ENCODE peak calls at places on chromosomes 7 and 10, in six cellular contexts. J is SK-N-SH, X is AG10803, T is brain microvascular endothelial cell, Q is Peyer's patch, V is PC-3. K is an unnamed sample.

GRCh38 chr10:129772472-129773358 is 191.4 kb downstream of the EBF3 start:
- DNase-seq in J (no peak), X (no peak), T (no peak), V (no peak), Q (peak), K (no peak)

GRCh38 chr7:87231243-87231642 is 11.7 kb upstream of the TMEM243 start:
- DNase-seq in V (no peak), Q (no peak), X (no peak), J (peak), T (no peak), K (no peak)

GRCh38 chr10:35613107-35613440 is 7.9 kb downstream of the GJD4 start:
- DNase-seq in J (no peak), T (no peak), Q (no peak), X (no peak), V (no peak), K (no peak)

GRCh38 chr7:34143397-34143796 is 238.1 kb downstream of the BMPER start:
- DNase-seq in J (no peak), T (no peak), Q (no peak), V (no peak), X (peak), K (peak)

GRCh38 chr10:96685297-96685696 is 35.0 kb downstream of the PIK3AP1 start:
- DNase-seq in T (no peak), J (no peak), Q (no peak), V (no peak), X (peak), K (no peak)

GRCh38 chr7:132270517-132270916 is 305.8 kb downstream of the PLXNA4 start:
- DNase-seq in X (no peak), T (peak), V (peak), Q (no peak), J (no peak), K (peak)

GRCh38 chr7:45718464-45719330 is 144.5 kb downstream of the ADCY1 start:
- DNase-seq in X (peak), J (no peak), V (no peak), T (peak), Q (no peak), K (no peak)

GRCh38 chr10:79239930-79240713 is 107.1 kb upstream of the PPIF start:
- DNase-seq in X (no peak), V (no peak), Q (no peak), J (peak), T (no peak), K (no peak)

GRCh38 chr7:1097120-1097504 is 9.2 kb downstream of the GPER1 start:
- DNase-seq in V (no peak), J (no peak), Q (no peak), T (no peak), X (no peak), K (no peak)

GRCh38 chr7:152459724-152460251 is 24.0 kb upstream of the KMT2C start:
- DNase-seq in V (peak), J (peak), X (no peak), Q (no peak), T (no peak), K (no peak)

GRCh38 chr7:90599038-90599437 is 2.9 kb downstream of the CDK14 start:
- DNase-seq in Q (no peak), X (no peak), J (no peak), T (peak), V (no peak), K (peak)

GRCh38 chr7:21504021-21504420 is 38.8 kb upstream of the DNAH11 start:
- DNase-seq in Q (no peak), T (no peak), J (no peak), V (peak), X (no peak), K (no peak)

GRCh38 chr7:108568801-108569380 is 615 bp downstream of the THAP5 start:
- DNase-seq in J (no peak), X (no peak), V (no peak), T (no peak), Q (no peak), K (no peak)

GRCh38 chr10:78717200-78717599 is 351.6 kb upstream of the ZMIZ1 start:
- DNase-seq in J (no peak), Q (no peak), T (no peak), V (peak), X (peak), K (peak)

GRCh38 chr7:123191132-123191531 is 8.6 kb downstream of the SLC13A1 start:
- DNase-seq in V (peak), J (no peak), T (peak), X (no peak), Q (no peak), K (no peak)

DNA sequence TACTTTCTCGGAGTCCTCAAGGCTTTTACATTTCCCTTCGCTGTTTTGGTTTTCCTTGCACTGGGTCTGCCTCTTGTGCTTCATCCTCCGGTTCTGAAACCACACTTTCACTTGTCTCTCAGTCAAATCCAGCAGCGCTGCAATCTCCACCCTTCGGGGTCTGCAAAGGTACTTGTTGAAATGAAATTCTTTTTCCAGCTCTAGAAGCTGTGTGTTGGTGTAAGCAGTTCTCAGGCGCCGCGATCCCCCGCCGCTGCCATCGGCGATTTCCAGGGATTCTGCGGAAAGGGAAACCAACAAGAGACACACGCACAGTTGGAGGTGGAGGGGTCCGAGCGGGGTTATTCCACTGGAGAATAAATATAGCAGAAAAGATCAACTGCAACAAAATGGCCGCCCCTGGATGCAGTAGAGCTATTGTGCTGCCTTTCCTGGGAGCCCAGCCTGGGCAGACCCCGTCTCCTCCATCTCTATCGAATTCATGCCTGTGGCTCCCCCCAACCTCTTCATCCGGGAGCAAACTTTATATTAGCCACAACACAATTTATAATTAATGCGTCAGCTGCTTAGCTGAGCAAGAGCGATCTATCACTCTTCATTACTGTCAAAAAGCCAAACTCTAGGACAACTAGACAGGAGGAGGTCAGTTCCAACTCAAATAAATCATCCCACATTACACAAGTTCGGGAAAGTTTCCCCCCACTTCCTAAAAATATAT is 1.1 kb downstream of the HOXA2 start:
- DNase-seq in J (peak), T (no peak), Q (peak), V (no peak), X (no peak), K (no peak)
- H3K4me3 ChIP-seq in J (peak), T (peak), Q (peak), V (no peak), X (peak), K (no peak)

DNA sequence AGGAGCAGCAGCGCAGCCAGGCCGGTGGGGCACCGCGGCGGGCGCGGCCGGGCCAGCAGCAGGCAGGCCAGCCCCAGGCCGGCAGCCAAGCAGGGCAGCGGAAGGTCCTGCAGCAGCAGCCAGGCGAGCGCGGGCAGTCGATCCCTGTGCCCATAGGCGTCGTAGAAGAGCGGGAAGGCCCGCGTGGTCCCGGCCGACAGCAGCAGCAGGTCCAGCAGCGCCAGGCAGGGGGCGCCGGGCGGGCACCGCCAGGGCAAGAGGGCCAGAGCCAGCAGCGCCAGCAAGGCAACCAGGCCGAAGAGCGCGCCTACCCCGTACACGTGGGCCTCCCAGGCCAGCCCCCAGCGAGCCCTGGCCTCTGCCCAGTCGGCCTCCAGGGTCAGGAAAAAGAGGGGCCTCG is 8.4 kb upstream of the RBM28 start:
- DNase-seq in T (no peak), V (no peak), Q (no peak), X (peak), J (peak), K (peak)
- TF ChIP-seq CTCF in T (peak), V (no peak), Q (peak), X (peak), J (no peak), K (peak)

GRCh38 chr10:74827694-74828093 is 1.3 kb downstream of the KAT6B start:
- DNase-seq in X (no peak), Q (no peak), J (no peak), V (no peak), T (no peak), K (no peak)
- H3K4me3 ChIP-seq in X (peak), Q (no peak), J (peak), V (peak), T (no peak), K (peak)

DNA sequence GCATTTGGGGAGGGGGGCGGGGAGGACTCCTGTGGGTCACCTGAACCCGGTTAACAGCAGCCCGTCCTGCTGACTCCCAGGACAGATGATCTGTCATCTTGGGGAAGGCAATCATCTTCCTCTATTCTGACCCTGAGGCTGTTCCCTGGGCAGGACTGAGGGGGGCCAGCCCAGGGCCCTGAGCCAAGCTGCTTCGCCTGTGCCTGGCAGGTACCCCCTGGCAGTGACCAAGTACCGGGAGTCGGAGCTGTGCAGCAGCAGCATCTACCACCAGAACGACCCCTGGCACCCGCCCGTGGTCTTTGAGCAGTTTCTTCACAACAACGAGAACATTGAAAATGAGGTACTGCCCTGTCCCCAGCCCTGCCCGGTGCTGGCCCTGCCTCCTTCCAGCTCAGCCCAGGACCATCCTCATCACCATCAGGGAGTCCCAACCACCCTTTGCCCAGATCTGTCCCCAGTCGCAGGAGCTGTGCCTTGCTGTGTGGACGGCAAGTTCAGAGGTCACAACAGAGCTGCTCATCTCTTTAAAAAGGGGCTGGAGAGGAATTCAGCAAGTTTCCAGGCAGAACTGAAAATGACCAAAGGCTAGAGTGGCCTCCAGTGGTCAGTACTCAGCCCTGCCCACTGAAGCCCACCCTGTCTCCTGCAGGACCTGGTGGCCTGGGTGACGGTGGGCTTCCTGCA is 8.1 kb downstream of the AOC1 start:
- DNase-seq in T (no peak), Q (no peak), V (no peak), X (no peak), J (peak), K (no peak)
- TF ChIP-seq CTCF in T (no peak), Q (peak), V (no peak), X (no peak), J (no peak), K (no peak)

DNA sequence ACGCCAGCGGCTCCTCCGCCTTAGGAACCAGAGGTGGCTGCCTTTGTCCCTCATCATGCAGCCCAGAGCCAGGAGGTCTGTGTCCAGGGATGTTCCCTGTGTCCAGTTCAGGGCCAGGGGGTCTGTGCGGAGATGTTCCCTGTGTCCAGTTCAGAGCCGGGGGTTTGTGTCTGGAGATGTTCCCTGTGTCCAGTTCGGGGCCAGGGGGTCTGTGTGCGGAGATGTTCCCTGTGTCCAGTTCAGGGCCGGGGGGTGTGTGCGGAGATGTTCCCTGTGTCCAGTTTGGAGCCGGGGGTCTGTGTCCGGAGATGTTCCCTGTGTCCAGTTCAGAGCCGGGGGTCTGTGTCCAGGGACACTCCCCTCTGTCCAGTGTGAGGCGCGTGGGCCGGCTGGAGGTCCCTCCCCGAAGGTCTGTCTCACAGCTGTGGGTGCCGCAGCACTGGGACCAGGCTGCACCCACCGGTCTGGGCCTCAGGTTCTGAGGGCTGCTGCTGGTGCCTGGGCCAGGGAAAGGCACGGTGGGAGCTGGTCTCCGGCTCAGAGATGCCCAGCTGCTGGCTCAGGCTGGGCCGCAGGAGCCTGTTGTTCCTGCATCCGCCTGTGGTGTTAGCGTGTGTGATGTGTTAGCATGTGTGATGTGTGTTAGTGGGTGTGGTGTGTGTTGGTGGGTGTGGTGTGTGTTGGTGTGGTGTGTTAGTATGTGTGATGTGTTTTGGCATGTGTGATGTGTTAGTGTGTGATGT is 67.9 kb upstream of the CFAP46 start:
- DNase-seq in T (no peak), X (no peak), Q (peak), V (no peak), J (no peak), K (no peak)
- H3K4me3 ChIP-seq in T (no peak), X (no peak), Q (no peak), V (no peak), J (no peak), K (no peak)

DNA sequence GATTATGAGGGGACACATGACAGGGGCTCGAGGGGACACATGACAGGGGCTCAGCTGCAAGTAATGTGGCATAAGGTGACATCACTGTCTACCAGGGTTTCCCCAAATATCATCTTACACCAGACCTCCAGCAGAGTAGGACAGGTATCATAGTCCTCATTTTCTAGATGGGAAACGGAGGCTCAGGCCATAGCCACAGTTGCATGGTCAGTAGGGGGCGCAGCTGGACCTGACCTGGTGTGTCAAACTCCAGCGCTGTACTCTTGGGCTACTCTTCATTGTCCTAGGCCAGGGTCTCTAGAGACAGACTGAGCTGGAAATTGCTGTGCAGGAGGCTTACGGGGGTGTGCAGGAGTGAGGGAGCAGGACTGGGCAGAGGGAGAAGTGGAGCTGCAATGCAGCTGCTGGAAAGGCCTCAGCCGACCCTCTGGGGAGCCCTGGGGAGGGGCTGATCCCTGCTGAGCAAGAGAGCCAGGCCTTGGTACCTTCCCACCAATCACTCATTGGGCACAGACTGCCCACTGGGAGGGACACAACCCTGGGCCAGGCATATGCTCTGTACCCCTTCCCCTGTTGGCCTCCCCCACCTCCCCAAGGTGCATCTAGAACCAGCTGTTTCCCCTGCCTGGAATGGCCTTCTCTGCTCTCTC is 89.9 kb downstream of the CDH23 start:
- DNase-seq in T (peak), Q (peak), J (peak), V (peak), X (peak), K (peak)
- TF ChIP-seq CTCF in T (peak), Q (peak), J (peak), V (peak), X (peak), K (peak)

GRCh38 chr10:88583584-88583957 is 453 bp upstream of the RNLS start:
- DNase-seq in X (no peak), T (no peak), V (no peak), Q (no peak), J (no peak), K (no peak)
- H3K4me3 ChIP-seq in X (peak), T (peak), V (no peak), Q (peak), J (no peak), K (peak)

DNA sequence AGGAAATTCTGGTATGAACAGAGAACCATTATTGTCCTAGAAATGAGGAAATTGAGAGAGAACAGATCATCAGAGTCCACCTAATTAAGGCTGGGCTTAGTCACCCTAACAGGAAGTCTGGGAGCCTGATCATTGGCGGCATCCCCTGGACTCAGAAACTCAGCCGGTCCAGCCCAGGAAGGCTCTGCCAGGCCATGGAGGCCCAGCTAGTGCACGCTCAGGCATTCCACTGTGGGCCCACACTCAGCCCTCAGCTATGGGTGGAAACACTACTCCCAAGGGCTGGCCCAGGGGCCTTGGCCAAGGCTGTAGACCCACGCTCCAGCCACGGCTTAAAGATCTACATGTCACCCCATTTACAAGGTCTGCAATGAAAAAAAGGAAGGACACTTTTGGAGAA is 109.3 kb downstream of the PTPN20 start:
- DNase-seq in Q (peak), T (peak), V (no peak), J (no peak), X (peak), K (peak)
- TF ChIP-seq CTCF in Q (no peak), T (no peak), V (no peak), J (no peak), X (no peak), K (no peak)

GRCh38 chr10:122112021-122112616 is 123.2 kb downstream of the TACC2 start:
- DNase-seq in Q (no peak), V (peak), T (peak), J (no peak), X (peak), K (peak)

GRCh38 chr10:122114156-122114747 is 125.3 kb downstream of the TACC2 start:
- DNase-seq in V (peak), Q (no peak), T (peak), X (no peak), J (no peak), K (peak)

GRCh38 chr10:122115874-122116273 is 126.9 kb downstream of the TACC2 start:
- DNase-seq in V (no peak), T (no peak), Q (no peak), X (no peak), J (no peak), K (no peak)

GRCh38 chr10:122113161-122113944 is 124.4 kb downstream of the TACC2 start:
- DNase-seq in V (peak), T (peak), J (peak), X (peak), Q (peak), K (peak)

GRCh38 chr10:122112625-122113160 is 123.7 kb downstream of the TACC2 start:
- DNase-seq in V (peak), Q (peak), X (peak), T (peak), J (peak), K (peak)
- H3K4me3 ChIP-seq in V (peak), Q (peak), X (peak), T (peak), J (peak), K (peak)

GRCh38 chr10:92880233-92880861 is 32.0 kb downstream of the EXOC6 start:
- DNase-seq in T (peak), Q (no peak), V (peak), J (peak), X (peak), K (peak)
- TF ChIP-seq CTCF in T (peak), Q (peak), V (peak), J (peak), X (peak), K (peak)